ENCODE peak calls at places on chromosome 16, in six cellular contexts. One of them, this sample, is unnamed.

GRCh38 chr16:75385507-75386152 is 47.7 kb downstream of the CFDP1 start:
- DNase-seq in small intestine: peak
- DNase-seq in T-helper 22 cell: no peak
- DNase-seq in astrocyte: peak
- DNase-seq in aorta: no peak
- DNase-seq in hypothalamus: no peak
- DNase-seq in this sample: no peak

GRCh38 chr16:53754938-53755910 is 51.3 kb downstream of the FTO start:
- DNase-seq in small intestine: peak
- DNase-seq in aorta: no peak
- DNase-seq in T-helper 22 cell: no peak
- DNase-seq in astrocyte: peak
- DNase-seq in hypothalamus: no peak
- DNase-seq in this sample: no peak

GRCh38 chr16:4415538-4416199 is 727 bp downstream of the CORO7 start:
- DNase-seq in small intestine: peak
- DNase-seq in T-helper 22 cell: peak
- DNase-seq in astrocyte: no peak
- DNase-seq in aorta: peak
- DNase-seq in hypothalamus: peak
- DNase-seq in this sample: peak

GRCh38 chr16:89325861-89326471 is 108.5 kb downstream of the ZNF778 start:
- DNase-seq in aorta: peak
- DNase-seq in astrocyte: peak
- DNase-seq in hypothalamus: no peak
- DNase-seq in T-helper 22 cell: no peak
- DNase-seq in small intestine: peak
- DNase-seq in this sample: no peak

GRCh38 chr16:85735225-85735722 is 15.6 kb downstream of the C16orf74 start:
- DNase-seq in hypothalamus: no peak
- DNase-seq in small intestine: peak
- DNase-seq in aorta: no peak
- DNase-seq in astrocyte: no peak
- DNase-seq in T-helper 22 cell: peak
- DNase-seq in this sample: peak

GRCh38 chr16:85145734-85146531 is 33.7 kb upstream of the CIBAR2 start:
- DNase-seq in hypothalamus: no peak
- DNase-seq in aorta: no peak
- DNase-seq in small intestine: no peak
- DNase-seq in T-helper 22 cell: no peak
- DNase-seq in astrocyte: no peak
- DNase-seq in this sample: no peak

GRCh38 chr16:80323187-80323807 is 217.5 kb upstream of the DYNLRB2 start:
- DNase-seq in hypothalamus: no peak
- DNase-seq in T-helper 22 cell: no peak
- DNase-seq in small intestine: no peak
- DNase-seq in astrocyte: no peak
- DNase-seq in aorta: no peak
- DNase-seq in this sample: no peak

GRCh38 chr16:87538594-87538993 is 45.8 kb upstream of the ZCCHC14 start:
- DNase-seq in aorta: peak
- DNase-seq in hypothalamus: no peak
- DNase-seq in astrocyte: peak
- DNase-seq in T-helper 22 cell: no peak
- DNase-seq in small intestine: no peak
- DNase-seq in this sample: no peak

GRCh38 chr16:52597772-52598483 is 51.0 kb upstream of the TOX3 start:
- DNase-seq in small intestine: no peak
- DNase-seq in astrocyte: no peak
- DNase-seq in hypothalamus: no peak
- DNase-seq in T-helper 22 cell: no peak
- DNase-seq in aorta: no peak
- DNase-seq in this sample: no peak

GRCh38 chr16:89376812-89377445 is 113.4 kb downstream of the ANKRD11 start:
- DNase-seq in aorta: no peak
- DNase-seq in T-helper 22 cell: no peak
- DNase-seq in astrocyte: no peak
- DNase-seq in hypothalamus: no peak
- DNase-seq in small intestine: no peak
- DNase-seq in this sample: no peak

GRCh38 chr16:85173981-85174751 is 61.9 kb upstream of the CIBAR2 start:
- DNase-seq in T-helper 22 cell: no peak
- DNase-seq in hypothalamus: no peak
- DNase-seq in small intestine: no peak
- DNase-seq in aorta: peak
- DNase-seq in astrocyte: peak
- DNase-seq in this sample: no peak

GRCh38 chr16:23595246-23595950 is 718 bp downstream of the NDUFAB1 start:
- DNase-seq in small intestine: peak
- DNase-seq in hypothalamus: no peak
- DNase-seq in T-helper 22 cell: no peak
- DNase-seq in astrocyte: no peak
- DNase-seq in aorta: no peak
- DNase-seq in this sample: no peak

GRCh38 chr16:22380529-22380928 is 6.1 kb upstream of the CDR2 start:
- DNase-seq in small intestine: no peak
- DNase-seq in aorta: no peak
- DNase-seq in astrocyte: no peak
- DNase-seq in hypothalamus: no peak
- DNase-seq in T-helper 22 cell: no peak
- DNase-seq in this sample: no peak

GRCh38 chr16:71915350-71915749 is 20.0 kb downstream of the IST1 start:
- DNase-seq in T-helper 22 cell: no peak
- DNase-seq in small intestine: no peak
- DNase-seq in astrocyte: no peak
- DNase-seq in aorta: no peak
- DNase-seq in hypothalamus: no peak
- DNase-seq in this sample: no peak

GRCh38 chr16:87956169-87956770 is 5.0 kb downstream of the BANP start:
- DNase-seq in astrocyte: peak
- DNase-seq in aorta: peak
- DNase-seq in hypothalamus: no peak
- DNase-seq in small intestine: peak
- DNase-seq in T-helper 22 cell: peak
- DNase-seq in this sample: peak

GRCh38 chr16:84562174-84562815 is 55.6 kb downstream of the COTL1 start:
- DNase-seq in astrocyte: no peak
- DNase-seq in hypothalamus: no peak
- DNase-seq in aorta: no peak
- DNase-seq in small intestine: peak
- DNase-seq in T-helper 22 cell: no peak
- DNase-seq in this sample: no peak

GRCh38 chr16:75113541-75114121 is 2.9 kb downstream of the LDHD start:
- DNase-seq in astrocyte: no peak
- DNase-seq in T-helper 22 cell: no peak
- DNase-seq in aorta: no peak
- DNase-seq in small intestine: no peak
- DNase-seq in hypothalamus: no peak
- DNase-seq in this sample: no peak

GRCh38 chr16:11389631-11390565 is 44.6 kb downstream of the RMI2 start:
- DNase-seq in aorta: no peak
- DNase-seq in T-helper 22 cell: no peak
- DNase-seq in small intestine: no peak
- DNase-seq in astrocyte: no peak
- DNase-seq in hypothalamus: no peak
- DNase-seq in this sample: no peak

GRCh38 chr16:21666772-21667171 is 3.0 kb downstream of the OTOA start:
- DNase-seq in astrocyte: no peak
- DNase-seq in hypothalamus: no peak
- DNase-seq in T-helper 22 cell: no peak
- DNase-seq in small intestine: no peak
- DNase-seq in aorta: no peak
- DNase-seq in this sample: no peak

GRCh38 chr16:85395913-85396878 is 216.9 kb upstream of the GSE1 start:
- DNase-seq in astrocyte: no peak
- DNase-seq in hypothalamus: no peak
- DNase-seq in small intestine: no peak
- DNase-seq in T-helper 22 cell: no peak
- DNase-seq in aorta: peak
- DNase-seq in this sample: no peak

GRCh38 chr16:67922740-67923139 is 8.9 kb downstream of the CTRL start:
- DNase-seq in T-helper 22 cell: no peak
- DNase-seq in astrocyte: no peak
- DNase-seq in aorta: no peak
- DNase-seq in small intestine: no peak
- DNase-seq in hypothalamus: no peak
- DNase-seq in this sample: no peak

GRCh38 chr16:70573451-70574121 is 50.0 kb downstream of the SF3B3 start:
- DNase-seq in astrocyte: peak
- DNase-seq in hypothalamus: no peak
- DNase-seq in aorta: peak
- DNase-seq in T-helper 22 cell: no peak
- DNase-seq in small intestine: no peak
- DNase-seq in this sample: no peak

GRCh38 chr16:55115506-55115905 is 184.8 kb downstream of the IRX5 start:
- DNase-seq in astrocyte: no peak
- DNase-seq in hypothalamus: no peak
- DNase-seq in small intestine: no peak
- DNase-seq in aorta: no peak
- DNase-seq in T-helper 22 cell: no peak
- DNase-seq in this sample: no peak

GRCh38 chr16:29708917-29709600 is 30.1 kb downstream of the QPRT start:
- DNase-seq in astrocyte: no peak
- DNase-seq in hypothalamus: no peak
- DNase-seq in small intestine: no peak
- DNase-seq in aorta: no peak
- DNase-seq in T-helper 22 cell: no peak
- DNase-seq in this sample: no peak

GRCh38 chr16:88276591-88276990 is 106.2 kb upstream of the ZNF469 start:
- DNase-seq in astrocyte: no peak
- DNase-seq in hypothalamus: no peak
- DNase-seq in T-helper 22 cell: no peak
- DNase-seq in small intestine: no peak
- DNase-seq in aorta: no peak
- DNase-seq in this sample: no peak

GRCh38 chr16:4262303-4262835 is 10.5 kb downstream of the TFAP4 start:
- DNase-seq in hypothalamus: no peak
- DNase-seq in T-helper 22 cell: no peak
- DNase-seq in astrocyte: no peak
- DNase-seq in small intestine: no peak
- DNase-seq in aorta: no peak
- DNase-seq in this sample: no peak

GRCh38 chr16:85166281-85166680 is 54.0 kb upstream of the CIBAR2 start:
- DNase-seq in T-helper 22 cell: no peak
- DNase-seq in aorta: no peak
- DNase-seq in small intestine: no peak
- DNase-seq in astrocyte: no peak
- DNase-seq in hypothalamus: no peak
- DNase-seq in this sample: no peak

GRCh38 chr16:19997264-19997663 is 76.4 kb downstream of the GPR139 start:
- DNase-seq in hypothalamus: no peak
- DNase-seq in small intestine: no peak
- DNase-seq in aorta: no peak
- DNase-seq in astrocyte: no peak
- DNase-seq in T-helper 22 cell: no peak
- DNase-seq in this sample: no peak

GRCh38 chr16:89624775-89625761 is 11.6 kb downstream of the DPEP1 start:
- DNase-seq in astrocyte: no peak
- DNase-seq in T-helper 22 cell: no peak
- DNase-seq in hypothalamus: no peak
- DNase-seq in small intestine: peak
- DNase-seq in aorta: no peak
- DNase-seq in this sample: no peak

GRCh38 chr16:85080923-85081498 is 31.3 kb downstream of the CIBAR2 start:
- DNase-seq in T-helper 22 cell: no peak
- DNase-seq in astrocyte: no peak
- DNase-seq in hypothalamus: no peak
- DNase-seq in aorta: no peak
- DNase-seq in small intestine: no peak
- DNase-seq in this sample: no peak

GRCh38 chr16:88569614-88569984 is 604 bp upstream of the ZC3H18 start:
- DNase-seq in small intestine: peak
- DNase-seq in T-helper 22 cell: no peak
- DNase-seq in hypothalamus: peak
- DNase-seq in aorta: peak
- DNase-seq in astrocyte: no peak
- DNase-seq in this sample: no peak

GRCh38 chr16:50496990-50497389 is 51.2 kb upstream of the NKD1 start:
- DNase-seq in aorta: no peak
- DNase-seq in T-helper 22 cell: no peak
- DNase-seq in hypothalamus: no peak
- DNase-seq in small intestine: no peak
- DNase-seq in astrocyte: no peak
- DNase-seq in this sample: no peak